ENCODE peak calls at places on chromosomes 4 and X, in seven cellular contexts. D is left ventricle myocardium inferior; V is tibial nerve; Y is HCT116; C is effector memory CD4-positive, alpha-beta T cell; A is GM23338; K is PC-3. W is an unnamed sample. For H3K27me3 and H3K4me1, the result is how much of the 10 kb centered on the place peaks cover.

GRCh38 chrX:101462892-101463291 is 22.4 kb upstream of the ARMCX4 start:
- DNase-seq in D (no peak), V (no peak), Y (peak), C (no peak), A (peak), K (peak), W (no peak)

GRCh38 chr4:133148690-133149363 is at the start of gene PCDH10:
- DNase-seq in D (peak), V (peak), Y (no peak), C (no peak), A (peak), K (peak), W (peak)

GRCh38 chr4:15653864-15654391 is 1.2 kb downstream of the FBXL5 start:
- DNase-seq in D (no peak), V (no peak), Y (no peak), C (no peak), A (peak), K (peak), W (no peak)

GRCh38 chr4:183145773-183146172 is 46.7 kb downstream of the WWC2 start:
- DNase-seq in D (no peak), V (no peak), Y (no peak), C (no peak), A (no peak), K (no peak), W (no peak)

GRCh38 chr4:102493794-102494193 is 7.4 kb upstream of the NFKB1 start:
- DNase-seq in D (no peak), V (no peak), Y (no peak), C (no peak), A (no peak), K (peak), W (no peak)

GRCh38 chr4:4217123-4217522 is 9.6 kb downstream of the OTOP1 start:
- DNase-seq in D (no peak), V (no peak), Y (no peak), C (no peak), A (no peak), K (no peak), W (no peak)

GRCh38 chr4:185145572-185145971 is 2.5 kb downstream of the SLC25A4 start:
- DNase-seq in D (peak), V (no peak), Y (no peak), C (no peak), A (no peak), K (no peak), W (peak)

GRCh38 chr4:119785963-119786362 is 157.4 kb upstream of the PDE5A start:
- DNase-seq in D (no peak), V (no peak), Y (peak), C (no peak), A (peak), K (peak), W (no peak)

GRCh38 chr4:173507471-173508385 is 22.3 kb downstream of the HAND2 start:
- DNase-seq in D (no peak), V (no peak), Y (no peak), C (no peak), A (peak), K (no peak), W (no peak)

GRCh38 chrX:20718592-20718991 is 451.9 kb upstream of the RPS6KA3 start:
- DNase-seq in D (no peak), V (no peak), Y (no peak), C (no peak), A (peak), K (no peak), W (no peak)

GRCh38 chr4:19455196-19455595 is 796.5 kb upstream of the SLIT2 start:
- DNase-seq in D (no peak), V (no peak), Y (peak), C (no peak), A (no peak), K (peak), W (no peak)

GRCh38 chr4:152949930-152950329 is 13.8 kb downstream of the FHDC1 start:
- DNase-seq in D (no peak), V (no peak), Y (no peak), C (no peak), A (peak), K (no peak), W (no peak)

GRCh38 chr4:154618708-154619315 is 6.4 kb upstream of the FGG start:
- DNase-seq in D (no peak), V (peak), Y (peak), C (no peak), A (peak), K (peak), W (no peak)

GRCh38 chr4:119131160-119131559 is 4.5 kb upstream of the MYOZ2 start:
- DNase-seq in D (no peak), V (no peak), Y (no peak), C (no peak), A (no peak), K (no peak), W (no peak)

GRCh38 chrX:136318895-136319597 is 18.3 kb downstream of the ADGRG4 start:
- DNase-seq in D (no peak), V (no peak), Y (no peak), C (no peak), A (no peak), K (no peak), W (no peak)

GRCh38 chrX:19446397-19446796 is 68.9 kb downstream of the MAP3K15 start:
- DNase-seq in D (no peak), V (no peak), Y (no peak), C (no peak), A (no peak), K (no peak), W (no peak)

GRCh38 chr4:3361896-3362295 is 69.1 kb downstream of the RGS12 start:
- DNase-seq in D (no peak), V (no peak), Y (no peak), C (no peak), A (no peak), K (no peak), W (no peak)

GRCh38 chr4:74615411-74615810 is 170.5 kb downstream of the AREG start:
- DNase-seq in D (no peak), V (no peak), Y (no peak), C (no peak), A (no peak), K (no peak), W (no peak)

GRCh38 chrX:47483310-47484268 is 567 bp upstream of the ZNF41 start:
- DNase-seq in D (peak), V (peak), Y (no peak), C (no peak), A (peak), K (peak), W (no peak)

GRCh38 chrX:38672646-38673045 is 111.3 kb downstream of the TSPAN7 start:
- DNase-seq in D (no peak), V (no peak), Y (no peak), C (no peak), A (no peak), K (no peak), W (no peak)

GRCh38 chr4:152999376-153000067 is 63.4 kb downstream of the FHDC1 start:
- DNase-seq in D (no peak), V (no peak), Y (no peak), C (no peak), A (no peak), K (no peak), W (no peak)

GRCh38 chr4:41236046-41236445 is 20.7 kb upstream of the UCHL1 start:
- DNase-seq in D (no peak), V (no peak), Y (no peak), C (no peak), A (no peak), K (no peak), W (no peak)

GRCh38 chr4:94533405-94534223 is 81.9 kb downstream of the PDLIM5 start:
- DNase-seq in D (no peak), V (no peak), Y (no peak), C (no peak), A (no peak), K (no peak), W (no peak)

GRCh38 chrX:115650916-115651315 is 89.9 kb downstream of the PLS3 start:
- DNase-seq in D (no peak), V (peak), Y (peak), C (no peak), A (peak), K (peak), W (no peak)

GRCh38 chrX:288561-288991 is 7.4 kb downstream of the PLCXD1 start:
- DNase-seq in D (no peak), V (no peak), Y (no peak), C (no peak), A (no peak), K (no peak), W (no peak)

GRCh38 chr4:54139332-54139731 is 39.4 kb downstream of the GSX2 start:
- DNase-seq in D (peak), V (no peak), Y (no peak), C (no peak), A (no peak), K (no peak), W (no peak)

GRCh38 chr4:304987-305680 is at the start of gene ZNF732:
- DNase-seq in D (peak), V (no peak), Y (no peak), C (no peak), A (peak), K (no peak), W (no peak)

GRCh38 chrX:78199851-78200250 is 60.4 kb upstream of the TAF9B start:
- DNase-seq in D (no peak), V (no peak), Y (peak), C (no peak), A (peak), K (peak), W (no peak)

GRCh38 chr4:5900844-5901243 is 8.0 kb upstream of the CRMP1 start:
- DNase-seq in D (no peak), V (no peak), Y (no peak), C (no peak), A (no peak), K (no peak), W (no peak)

GRCh38 chrX:151970661-151971060 is 3.8 kb downstream of the GABRE start:
- DNase-seq in D (peak), V (peak), Y (no peak), C (no peak), A (no peak), K (peak), W (peak)

GRCh38 chrX:40864972-40865371 is 129.6 kb upstream of the MED14 start:
- DNase-seq in D (no peak), V (no peak), Y (no peak), C (no peak), A (no peak), K (no peak), W (no peak)

GRCh38 chrX:150767475-150768131 is 74.4 kb downstream of the MTMR1 start:
- DNase-seq in D (no peak), V (no peak), Y (no peak), C (no peak), A (no peak), K (peak), W (no peak)

GRCh38 chrX:17374619-17375360 is at the start of gene NHS:
- DNase-seq in D (peak), V (peak), Y (peak), C (no peak), A (peak), K (peak), W (no peak)

GRCh38 chr4:169120624-169121023 is 110.6 kb upstream of the CBR4 start:
- DNase-seq in D (no peak), V (no peak), Y (no peak), C (no peak), A (no peak), K (no peak), W (no peak)

GRCh38 chr4:143282170-143282760 is 54.4 kb upstream of the GAB1 start:
- DNase-seq in D (peak), V (peak), Y (no peak), C (no peak), A (no peak), K (no peak), W (no peak)

GRCh38 chr4:25878676-25879075 is 15.9 kb upstream of the SEL1L3 start:
- DNase-seq in D (no peak), V (no peak), Y (no peak), C (no peak), A (no peak), K (no peak), W (no peak)

GRCh38 chr4:151865744-151866143 is 104.9 kb upstream of the GATB start:
- DNase-seq in D (no peak), V (no peak), Y (no peak), C (no peak), A (no peak), K (no peak), W (no peak)

GRCh38 chr4:173333658-173334084 is 487 bp downstream of the HMGB2 start:
- DNase-seq in D (peak), V (peak), Y (no peak), C (peak), A (peak), K (peak), W (no peak)

GRCh38 chr4:124067031-124067430 is 645.5 kb downstream of the ANKRD50 start:
- DNase-seq in D (no peak), V (no peak), Y (no peak), C (no peak), A (no peak), K (peak), W (no peak)

GRCh38 chr4:13527983-13528822 is 16.1 kb downstream of the NKX3-2 start:
- DNase-seq in D (no peak), V (no peak), Y (no peak), C (no peak), A (peak), K (no peak), W (no peak)

GRCh38 chr4:13525606-13526281 is 18.6 kb downstream of the NKX3-2 start:
- DNase-seq in D (no peak), V (no peak), Y (no peak), C (no peak), A (peak), K (no peak), W (no peak)

GRCh38 chr4:13524504-13525243 is 19.6 kb downstream of the NKX3-2 start:
- DNase-seq in D (no peak), V (no peak), Y (no peak), C (no peak), A (peak), K (no peak), W (no peak)

GRCh38 chr4:13527192-13527982 is 16.9 kb downstream of the NKX3-2 start:
- DNase-seq in D (no peak), V (no peak), Y (no peak), C (no peak), A (no peak), K (no peak), W (no peak)

GRCh38 chr4:13526658-13527057 is 17.6 kb downstream of the NKX3-2 start:
- DNase-seq in D (no peak), V (no peak), Y (no peak), C (no peak), A (no peak), K (no peak), W (no peak)
- H3K27me3 ChIP-seq in D (half or more), V (under half), Y (under half), C (half or more), A (half or more), K (under half), W (under half)

GRCh38 chrX:134602410-134602809 is 55.9 kb downstream of the PLAC1 start:
- DNase-seq in D (no peak), V (no peak), Y (no peak), C (no peak), A (no peak), K (no peak), W (no peak)

GRCh38 chrX:134607523-134607922 is 50.7 kb downstream of the PLAC1 start:
- DNase-seq in D (no peak), V (no peak), Y (no peak), C (no peak), A (no peak), K (no peak), W (no peak)

GRCh38 chrX:134608153-134608552 is 50.1 kb downstream of the PLAC1 start:
- DNase-seq in D (no peak), V (no peak), Y (no peak), C (no peak), A (no peak), K (no peak), W (no peak)

GRCh38 chrX:134603806-134604700 is 54.2 kb downstream of the PLAC1 start:
- DNase-seq in D (no peak), V (peak), Y (peak), C (no peak), A (peak), K (peak), W (no peak)

GRCh38 chrX:134604701-134605271 is 53.5 kb downstream of the PLAC1 start:
- DNase-seq in D (peak), V (no peak), Y (peak), C (no peak), A (no peak), K (peak), W (no peak)
- H3K27ac ChIP-seq in D (peak), V (no peak), Y (peak), C (no peak), A (no peak), K (peak), W (no peak)

GRCh38 chr4:1601533-1601835 is 82.6 kb downstream of the FAM53A start:
- DNase-seq in D (no peak), V (no peak), Y (no peak), C (no peak), A (no peak), K (no peak), W (no peak)

GRCh38 chr4:1604181-1604705 is 79.9 kb downstream of the FAM53A start:
- DNase-seq in D (no peak), V (no peak), Y (no peak), C (no peak), A (no peak), K (peak), W (no peak)

GRCh38 chr4:1601852-1602525 is 82.1 kb downstream of the FAM53A start:
- DNase-seq in D (no peak), V (no peak), Y (no peak), C (no peak), A (no peak), K (no peak), W (no peak)

GRCh38 chr4:1603413-1604135 is 80.5 kb downstream of the FAM53A start:
- DNase-seq in D (no peak), V (no peak), Y (no peak), C (no peak), A (no peak), K (no peak), W (no peak)

DNA sequence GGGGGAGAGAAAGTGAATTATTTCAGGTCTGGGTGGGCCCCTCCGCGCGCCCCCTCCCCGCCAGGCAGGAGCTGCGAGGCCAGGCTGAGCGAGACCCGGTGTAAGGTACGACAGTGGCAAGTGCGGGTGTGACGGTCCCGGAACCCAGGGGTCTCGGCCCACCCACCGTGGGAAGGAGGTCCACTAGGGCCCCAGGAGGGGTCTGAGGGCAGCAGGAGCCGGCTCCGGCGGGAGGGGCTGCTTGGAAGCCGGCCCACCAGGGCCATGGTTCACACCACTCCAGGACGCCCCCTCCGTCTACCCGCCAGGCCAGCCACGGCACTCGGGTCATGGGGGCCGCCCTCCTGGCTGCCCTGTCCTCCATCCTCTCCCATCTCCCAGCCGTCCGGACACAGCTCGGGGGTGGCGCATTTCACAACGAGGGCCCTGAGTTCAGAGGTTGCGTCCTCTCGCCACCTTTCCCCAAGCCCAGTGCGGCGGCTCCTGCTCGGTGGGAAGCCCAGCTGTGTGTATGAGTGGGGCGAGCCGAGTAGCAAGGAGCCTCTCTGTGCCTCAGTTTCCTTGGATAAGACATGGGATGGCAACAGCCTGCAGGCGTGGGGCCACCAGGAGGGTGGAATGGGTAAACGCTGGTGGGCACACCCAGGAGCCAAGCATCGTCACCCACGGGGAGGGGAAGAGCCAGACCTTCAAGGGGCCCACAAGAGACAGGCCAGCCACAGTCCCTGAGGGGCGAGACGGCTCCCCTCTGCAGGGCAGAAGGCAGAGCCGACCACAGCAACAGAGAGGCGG is 81.3 kb downstream of the FAM53A start:
- DNase-seq in D (no peak), V (no peak), Y (no peak), C (no peak), A (no peak), K (no peak), W (no peak)
- H3K4me1 ChIP-seq in D (under half), V (under half), Y (under half), C (under half), A (under half), K (under half), W (under half)

GRCh38 chr4:150080335-150080734 is 2.1 kb downstream of the DCLK2 start:
- DNase-seq in D (no peak), V (no peak), Y (no peak), C (no peak), A (no peak), K (no peak), W (no peak)
- H3K27me3 ChIP-seq in D (under half), V (under half), Y (under half), C (under half), A (half or more), K (under half), W (under half)

GRCh38 chr4:52889778-52890400 is 27.8 kb downstream of the RASL11B start:
- DNase-seq in D (no peak), V (no peak), Y (no peak), C (no peak), A (no peak), K (peak), W (no peak)
- H3K27ac ChIP-seq in D (no peak), V (no peak), Y (no peak), C (no peak), A (no peak), K (no peak), W (no peak)

GRCh38 chr4:68871772-68872441 is 56.1 kb downstream of the UGT2B10 start:
- DNase-seq in D (no peak), V (no peak), Y (no peak), C (no peak), A (no peak), K (no peak), W (no peak)

GRCh38 chr4:68874507-68874906 is 58.7 kb downstream of the UGT2B10 start:
- DNase-seq in D (no peak), V (no peak), Y (no peak), C (no peak), A (no peak), K (peak), W (no peak)

GRCh38 chr4:68869274-68869773 is 53.5 kb downstream of the UGT2B10 start:
- DNase-seq in D (no peak), V (no peak), Y (no peak), C (no peak), A (no peak), K (no peak), W (no peak)

GRCh38 chr4:68872442-68873217 is 56.8 kb downstream of the UGT2B10 start:
- DNase-seq in D (no peak), V (no peak), Y (no peak), C (no peak), A (peak), K (peak), W (no peak)

GRCh38 chr4:68873218-68873502 is 57.4 kb downstream of the UGT2B10 start:
- DNase-seq in D (no peak), V (no peak), Y (no peak), C (no peak), A (no peak), K (no peak), W (no peak)
- H3K4me1 ChIP-seq in D (under half), V (under half), Y (under half), C (under half), A (under half), K (under half), W (under half)